ENCODE peak calls at places on chromosome 13, in nine cellular contexts. One of them, this sample, is unnamed.

GRCh38 chr13:21638319-21639282 is 32.3 kb upstream of the FGF9 start:
- DNase-seq in vagina: no peak
- DNase-seq in RWPE2: no peak
- DNase-seq in IMR-90: peak; percentile 4
- DNase-seq in choroid plexus epithelial cell: peak; percentile 39
- DNase-seq in AG09309: no peak
- DNase-seq in spleen: no peak
- DNase-seq in A549: peak; percentile 15
- DNase-seq in endodermal cell: peak; percentile 64
- DNase-seq in this sample: peak; percentile 49

GRCh38 chr13:52179925-52180324 is 20.5 kb upstream of the NEK3 start:
- DNase-seq in vagina: no peak
- DNase-seq in RWPE2: no peak
- DNase-seq in IMR-90: no peak
- DNase-seq in choroid plexus epithelial cell: no peak
- DNase-seq in AG09309: no peak
- DNase-seq in spleen: no peak
- DNase-seq in A549: no peak
- DNase-seq in endodermal cell: no peak
- DNase-seq in this sample: no peak

GRCh38 chr13:80361298-80361697 is 20.4 kb upstream of the SPRY2 start:
- DNase-seq in vagina: no peak
- DNase-seq in RWPE2: no peak
- DNase-seq in IMR-90: no peak
- DNase-seq in choroid plexus epithelial cell: no peak
- DNase-seq in AG09309: no peak
- DNase-seq in spleen: no peak
- DNase-seq in A549: no peak
- DNase-seq in endodermal cell: no peak
- DNase-seq in this sample: no peak

GRCh38 chr13:111916201-111916600 is 150.7 kb upstream of the SOX1 start:
- DNase-seq in vagina: no peak
- DNase-seq in RWPE2: no peak
- DNase-seq in IMR-90: no peak
- DNase-seq in choroid plexus epithelial cell: no peak
- DNase-seq in AG09309: no peak
- DNase-seq in spleen: peak; percentile 31
- DNase-seq in A549: no peak
- DNase-seq in endodermal cell: peak; percentile 13
- DNase-seq in this sample: no peak

GRCh38 chr13:81714513-81714912 is 1373.6 kb upstream of the SPRY2 start:
- DNase-seq in vagina: no peak
- DNase-seq in RWPE2: no peak
- DNase-seq in IMR-90: no peak
- DNase-seq in choroid plexus epithelial cell: peak; percentile 11
- DNase-seq in AG09309: no peak
- DNase-seq in spleen: no peak
- DNase-seq in A549: no peak
- DNase-seq in endodermal cell: no peak
- DNase-seq in this sample: no peak

GRCh38 chr13:75764251-75764650 is 128.1 kb downstream of the LMO7 start:
- DNase-seq in vagina: no peak
- DNase-seq in RWPE2: no peak
- DNase-seq in IMR-90: no peak
- DNase-seq in choroid plexus epithelial cell: no peak
- DNase-seq in AG09309: no peak
- DNase-seq in spleen: no peak
- DNase-seq in A549: no peak
- DNase-seq in endodermal cell: no peak
- DNase-seq in this sample: no peak

GRCh38 chr13:93279982-93280381 is 53.4 kb downstream of the GPC6 start:
- DNase-seq in vagina: no peak
- DNase-seq in RWPE2: no peak
- DNase-seq in IMR-90: no peak
- DNase-seq in choroid plexus epithelial cell: no peak
- DNase-seq in AG09309: no peak
- DNase-seq in spleen: no peak
- DNase-seq in A549: no peak
- DNase-seq in endodermal cell: no peak
- DNase-seq in this sample: no peak

GRCh38 chr13:23506071-23506820 is 64.0 kb upstream of the TNFRSF19 start:
- DNase-seq in vagina: no peak
- DNase-seq in RWPE2: no peak
- DNase-seq in IMR-90: peak; percentile 39
- DNase-seq in choroid plexus epithelial cell: no peak
- DNase-seq in AG09309: no peak
- DNase-seq in spleen: no peak
- DNase-seq in A549: no peak
- DNase-seq in endodermal cell: no peak
- DNase-seq in this sample: peak; percentile 41

GRCh38 chr13:52414963-52415362 is 9.0 kb upstream of the THSD1 start:
- DNase-seq in vagina: no peak
- DNase-seq in RWPE2: no peak
- DNase-seq in IMR-90: peak; percentile 69
- DNase-seq in choroid plexus epithelial cell: peak; percentile 79
- DNase-seq in AG09309: peak; percentile 14
- DNase-seq in spleen: no peak
- DNase-seq in A549: no peak
- DNase-seq in endodermal cell: no peak
- DNase-seq in this sample: peak; percentile 51

GRCh38 chr13:44920013-44920412 is 69.3 kb downstream of the NUFIP1 start:
- DNase-seq in vagina: peak; percentile 80
- DNase-seq in RWPE2: no peak
- DNase-seq in IMR-90: no peak
- DNase-seq in choroid plexus epithelial cell: no peak
- DNase-seq in AG09309: no peak
- DNase-seq in spleen: no peak
- DNase-seq in A549: no peak
- DNase-seq in endodermal cell: no peak
- DNase-seq in this sample: no peak

GRCh38 chr13:46392967-46393366 is 5.9 kb upstream of the RUBCNL start:
- DNase-seq in vagina: no peak
- DNase-seq in RWPE2: no peak
- DNase-seq in IMR-90: no peak
- DNase-seq in choroid plexus epithelial cell: no peak
- DNase-seq in AG09309: no peak
- DNase-seq in spleen: no peak
- DNase-seq in A549: no peak
- DNase-seq in endodermal cell: no peak
- DNase-seq in this sample: no peak

GRCh38 chr13:100542546-100543156 is 45.9 kb downstream of the GGACT start:
- DNase-seq in vagina: peak; percentile 47
- DNase-seq in RWPE2: no peak
- DNase-seq in IMR-90: peak; percentile 64
- DNase-seq in choroid plexus epithelial cell: peak; percentile 88
- DNase-seq in AG09309: peak; percentile 59
- DNase-seq in spleen: no peak
- DNase-seq in A549: peak; percentile 11
- DNase-seq in endodermal cell: no peak
- DNase-seq in this sample: peak; percentile 45

GRCh38 chr13:108425056-108425455 is 155.5 kb downstream of the TNFSF13B start:
- DNase-seq in vagina: no peak
- DNase-seq in RWPE2: no peak
- DNase-seq in IMR-90: no peak
- DNase-seq in choroid plexus epithelial cell: peak; percentile 65
- DNase-seq in AG09309: no peak
- DNase-seq in spleen: no peak
- DNase-seq in A549: no peak
- DNase-seq in endodermal cell: no peak
- DNase-seq in this sample: no peak

GRCh38 chr13:23547000-23547590 is 23.1 kb upstream of the TNFRSF19 start:
- DNase-seq in vagina: no peak
- DNase-seq in RWPE2: no peak
- DNase-seq in IMR-90: peak; percentile 7
- DNase-seq in choroid plexus epithelial cell: peak; percentile 16
- DNase-seq in AG09309: no peak
- DNase-seq in spleen: no peak
- DNase-seq in A549: no peak
- DNase-seq in endodermal cell: peak; percentile 72
- DNase-seq in this sample: peak; percentile 60

GRCh38 chr13:109904218-109904617 is 117.8 kb upstream of the IRS2 start:
- DNase-seq in vagina: no peak
- DNase-seq in RWPE2: no peak
- DNase-seq in IMR-90: no peak
- DNase-seq in choroid plexus epithelial cell: no peak
- DNase-seq in AG09309: no peak
- DNase-seq in spleen: no peak
- DNase-seq in A549: no peak
- DNase-seq in endodermal cell: peak; percentile 72
- DNase-seq in this sample: no peak

GRCh38 chr13:79481685-79482052 is 714 bp downstream of the NDFIP2 start:
- DNase-seq in vagina: no peak
- DNase-seq in RWPE2: no peak
- DNase-seq in IMR-90: no peak
- DNase-seq in choroid plexus epithelial cell: no peak
- DNase-seq in AG09309: no peak
- DNase-seq in spleen: no peak
- DNase-seq in A549: no peak
- DNase-seq in endodermal cell: no peak
- DNase-seq in this sample: no peak

DNA sequence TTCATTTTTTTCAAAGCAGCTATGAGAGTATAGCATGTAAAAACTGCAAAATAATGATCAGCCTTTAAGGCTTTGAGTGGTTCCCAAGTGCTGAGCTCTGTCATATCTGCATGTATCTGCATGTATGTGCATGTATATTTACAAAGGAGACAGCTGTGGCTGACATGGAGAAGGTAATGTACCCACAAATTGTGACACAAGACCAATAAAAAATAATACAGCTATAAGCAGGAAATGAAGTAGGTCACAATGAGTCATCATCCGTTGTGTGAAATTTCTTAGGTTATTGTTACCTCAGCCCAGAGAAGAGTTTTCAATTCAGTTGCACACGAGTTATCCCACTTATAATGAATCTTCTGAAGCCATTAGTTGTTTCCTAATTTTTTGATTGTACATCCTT is 60.9 kb upstream of the MED4 start:
- DNase-seq in vagina: no peak
- DNase-seq in RWPE2: no peak
- DNase-seq in IMR-90: peak; percentile 33
- DNase-seq in choroid plexus epithelial cell: peak; percentile 79
- DNase-seq in AG09309: peak; percentile 58
- DNase-seq in spleen: no peak
- DNase-seq in A549: peak; percentile 28
- DNase-seq in endodermal cell: no peak
- DNase-seq in this sample: peak; percentile 3
- H3K4me3 ChIP-seq in vagina: no peak overlapping the region
- H3K4me3 ChIP-seq in RWPE2: no peak overlapping the region
- H3K4me3 ChIP-seq in IMR-90: no peak overlapping the region
- H3K4me3 ChIP-seq in choroid plexus epithelial cell: no peak overlapping the region
- H3K4me3 ChIP-seq in AG09309: no peak overlapping the region
- H3K4me3 ChIP-seq in spleen: no peak overlapping the region
- H3K4me3 ChIP-seq in A549: no peak overlapping the region
- H3K4me3 ChIP-seq in endodermal cell: no peak overlapping the region
- H3K4me3 ChIP-seq in this sample: no peak overlapping the region

DNA sequence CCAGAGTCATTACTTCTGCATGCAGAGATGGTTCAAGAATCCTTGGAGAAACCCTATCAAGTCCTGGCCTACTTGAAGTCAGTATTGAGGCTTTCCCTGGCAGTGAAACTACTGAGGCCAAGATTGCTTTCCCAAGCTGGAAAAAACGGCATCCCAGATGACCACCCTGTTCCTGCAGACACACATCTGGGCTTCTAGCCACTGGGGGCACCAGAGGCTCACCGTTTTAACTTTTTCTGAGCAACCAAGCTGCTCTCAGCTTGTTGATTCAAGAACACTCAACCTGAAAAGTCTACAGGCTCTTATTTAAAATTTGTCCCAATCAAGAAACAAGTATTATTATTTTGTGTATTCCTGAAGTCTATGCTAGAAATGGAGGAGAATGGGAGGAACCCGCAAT is 66.6 kb downstream of the SPRYD7 start:
- DNase-seq in vagina: no peak
- DNase-seq in RWPE2: no peak
- DNase-seq in IMR-90: peak; percentile 36
- DNase-seq in choroid plexus epithelial cell: peak; percentile 72
- DNase-seq in AG09309: no peak
- DNase-seq in spleen: no peak
- DNase-seq in A549: no peak
- DNase-seq in endodermal cell: peak; percentile 83
- DNase-seq in this sample: peak; percentile 45
- TF ChIP-seq CTCF in vagina: no peak
- TF ChIP-seq CTCF in RWPE2: peak; percentile 13
- TF ChIP-seq CTCF in IMR-90: peak; percentile 38
- TF ChIP-seq CTCF in choroid plexus epithelial cell: peak; percentile 78
- TF ChIP-seq CTCF in AG09309: peak; percentile 60
- TF ChIP-seq CTCF in spleen: no peak
- TF ChIP-seq CTCF in A549: peak; percentile 10
- TF ChIP-seq CTCF in endodermal cell: peak; percentile 76
- TF ChIP-seq CTCF in this sample: peak; percentile 49

GRCh38 chr13:66992683-66993082 is 237.5 kb downstream of the PCDH9 start:
- DNase-seq in vagina: no peak
- DNase-seq in RWPE2: no peak
- DNase-seq in IMR-90: no peak
- DNase-seq in choroid plexus epithelial cell: peak; percentile 4
- DNase-seq in AG09309: no peak
- DNase-seq in spleen: no peak
- DNase-seq in A549: no peak
- DNase-seq in endodermal cell: no peak
- DNase-seq in this sample: no peak

GRCh38 chr13:66994498-66995365 is 235.4 kb downstream of the PCDH9 start:
- DNase-seq in vagina: no peak
- DNase-seq in RWPE2: no peak
- DNase-seq in IMR-90: no peak
- DNase-seq in choroid plexus epithelial cell: no peak
- DNase-seq in AG09309: no peak
- DNase-seq in spleen: peak; percentile 50
- DNase-seq in A549: no peak
- DNase-seq in endodermal cell: no peak
- DNase-seq in this sample: no peak

GRCh38 chr13:66995366-66995663 is 234.8 kb downstream of the PCDH9 start:
- DNase-seq in vagina: no peak
- DNase-seq in RWPE2: no peak
- DNase-seq in IMR-90: no peak
- DNase-seq in choroid plexus epithelial cell: no peak
- DNase-seq in AG09309: no peak
- DNase-seq in spleen: no peak
- DNase-seq in A549: no peak
- DNase-seq in endodermal cell: no peak
- DNase-seq in this sample: no peak

GRCh38 chr13:66992183-66992582 is 238.0 kb downstream of the PCDH9 start:
- DNase-seq in vagina: no peak
- DNase-seq in RWPE2: no peak
- DNase-seq in IMR-90: peak; percentile 73
- DNase-seq in choroid plexus epithelial cell: peak; percentile 79
- DNase-seq in AG09309: no peak
- DNase-seq in spleen: no peak
- DNase-seq in A549: no peak
- DNase-seq in endodermal cell: no peak
- DNase-seq in this sample: peak; percentile 31

GRCh38 chr13:66994097-66994496 is 236.0 kb downstream of the PCDH9 start:
- DNase-seq in vagina: no peak
- DNase-seq in RWPE2: peak; percentile 29
- DNase-seq in IMR-90: peak; percentile 52
- DNase-seq in choroid plexus epithelial cell: peak; percentile 76
- DNase-seq in AG09309: no peak
- DNase-seq in spleen: peak; percentile 75
- DNase-seq in A549: peak; percentile 49
- DNase-seq in endodermal cell: peak; percentile 95
- DNase-seq in this sample: peak; percentile 67
- H3K4me3 ChIP-seq in vagina: no peak overlapping the region
- H3K4me3 ChIP-seq in RWPE2: no peak overlapping the region
- H3K4me3 ChIP-seq in IMR-90: peak overlapping the region; percentile 28
- H3K4me3 ChIP-seq in choroid plexus epithelial cell: peak overlapping the region; percentile 46
- H3K4me3 ChIP-seq in AG09309: no peak overlapping the region
- H3K4me3 ChIP-seq in spleen: peak overlapping the region; percentile 1
- H3K4me3 ChIP-seq in A549: peak overlapping the region; percentile 40
- H3K4me3 ChIP-seq in endodermal cell: peak overlapping the region; percentile 32
- H3K4me3 ChIP-seq in this sample: no peak overlapping the region

GRCh38 chr13:32790731-32791130 is 204.5 kb downstream of the PDS5B start:
- DNase-seq in vagina: no peak
- DNase-seq in RWPE2: no peak
- DNase-seq in IMR-90: no peak
- DNase-seq in choroid plexus epithelial cell: peak; percentile 20
- DNase-seq in AG09309: no peak
- DNase-seq in spleen: no peak
- DNase-seq in A549: no peak
- DNase-seq in endodermal cell: peak; percentile 58
- DNase-seq in this sample: no peak
- TF ChIP-seq CTCF in vagina: no peak
- TF ChIP-seq CTCF in RWPE2: no peak
- TF ChIP-seq CTCF in IMR-90: peak; percentile 4
- TF ChIP-seq CTCF in choroid plexus epithelial cell: peak; percentile 24
- TF ChIP-seq CTCF in AG09309: no peak
- TF ChIP-seq CTCF in spleen: no peak
- TF ChIP-seq CTCF in A549: no peak
- TF ChIP-seq CTCF in endodermal cell: peak; percentile 56
- TF ChIP-seq CTCF in this sample: no peak